ENCODE peak calls at places on chromosomes 7 and 10, in nine cellular contexts. One of them, this sample, is unnamed.

GRCh38 chr7:38630720-38631673 is at the start of gene AMPH:
- DNase-seq in mesenteric fat pad: no peak
- DNase-seq in upper lobe of right lung: no peak
- DNase-seq in GM12891: peak
- DNase-seq in osteocyte: peak
- DNase-seq in endodermal cell: peak
- DNase-seq in ACHN: peak
- DNase-seq in T-cell: no peak
- DNase-seq in T follicular helper cell: no peak
- DNase-seq in this sample: peak

GRCh38 chr7:144437370-144438191 is 34.1 kb upstream of the NOBOX start:
- DNase-seq in mesenteric fat pad: no peak
- DNase-seq in upper lobe of right lung: no peak
- DNase-seq in GM12891: peak
- DNase-seq in osteocyte: no peak
- DNase-seq in endodermal cell: peak
- DNase-seq in ACHN: peak
- DNase-seq in T-cell: peak
- DNase-seq in T follicular helper cell: peak
- DNase-seq in this sample: peak

GRCh38 chr10:6145414-6145978 is 56.7 kb downstream of the RBM17 start:
- DNase-seq in mesenteric fat pad: no peak
- DNase-seq in upper lobe of right lung: no peak
- DNase-seq in GM12891: no peak
- DNase-seq in osteocyte: no peak
- DNase-seq in endodermal cell: peak
- DNase-seq in ACHN: no peak
- DNase-seq in T-cell: no peak
- DNase-seq in T follicular helper cell: no peak
- DNase-seq in this sample: no peak

GRCh38 chr7:34675749-34676374 is 17.8 kb downstream of the NPSR1 start:
- DNase-seq in mesenteric fat pad: no peak
- DNase-seq in upper lobe of right lung: no peak
- DNase-seq in GM12891: no peak
- DNase-seq in osteocyte: no peak
- DNase-seq in endodermal cell: peak
- DNase-seq in ACHN: peak
- DNase-seq in T-cell: no peak
- DNase-seq in T follicular helper cell: no peak
- DNase-seq in this sample: no peak

GRCh38 chr7:85176197-85176596 is 10.7 kb downstream of the SEMA3D start:
- DNase-seq in mesenteric fat pad: no peak
- DNase-seq in upper lobe of right lung: no peak
- DNase-seq in GM12891: no peak
- DNase-seq in osteocyte: no peak
- DNase-seq in endodermal cell: no peak
- DNase-seq in ACHN: no peak
- DNase-seq in T-cell: no peak
- DNase-seq in T follicular helper cell: no peak
- DNase-seq in this sample: no peak

GRCh38 chr10:121553455-121553854 is 44.8 kb downstream of the FGFR2 start:
- DNase-seq in mesenteric fat pad: no peak
- DNase-seq in upper lobe of right lung: no peak
- DNase-seq in GM12891: no peak
- DNase-seq in osteocyte: no peak
- DNase-seq in endodermal cell: no peak
- DNase-seq in ACHN: no peak
- DNase-seq in T-cell: no peak
- DNase-seq in T follicular helper cell: no peak
- DNase-seq in this sample: peak

GRCh38 chr10:131494451-131494850 is 182.9 kb upstream of the TCERG1L start:
- DNase-seq in mesenteric fat pad: no peak
- DNase-seq in upper lobe of right lung: peak
- DNase-seq in GM12891: no peak
- DNase-seq in osteocyte: no peak
- DNase-seq in endodermal cell: no peak
- DNase-seq in ACHN: no peak
- DNase-seq in T-cell: no peak
- DNase-seq in T follicular helper cell: no peak
- DNase-seq in this sample: no peak

GRCh38 chr10:43120948-43121290 is 17.3 kb upstream of the CSGALNACT2 start:
- DNase-seq in mesenteric fat pad: peak
- DNase-seq in upper lobe of right lung: peak
- DNase-seq in GM12891: peak
- DNase-seq in osteocyte: peak
- DNase-seq in endodermal cell: no peak
- DNase-seq in ACHN: no peak
- DNase-seq in T-cell: peak
- DNase-seq in T follicular helper cell: no peak
- DNase-seq in this sample: no peak

GRCh38 chr7:23121175-23121574 is 15.6 kb downstream of the KLHL7 start:
- DNase-seq in mesenteric fat pad: no peak
- DNase-seq in upper lobe of right lung: no peak
- DNase-seq in GM12891: no peak
- DNase-seq in osteocyte: no peak
- DNase-seq in endodermal cell: no peak
- DNase-seq in ACHN: no peak
- DNase-seq in T-cell: no peak
- DNase-seq in T follicular helper cell: no peak
- DNase-seq in this sample: no peak

GRCh38 chr7:25032774-25033743 is 53.1 kb upstream of the OSBPL3 start:
- DNase-seq in mesenteric fat pad: no peak
- DNase-seq in upper lobe of right lung: no peak
- DNase-seq in GM12891: no peak
- DNase-seq in osteocyte: no peak
- DNase-seq in endodermal cell: no peak
- DNase-seq in ACHN: no peak
- DNase-seq in T-cell: no peak
- DNase-seq in T follicular helper cell: no peak
- DNase-seq in this sample: no peak

GRCh38 chr10:74067373-74068370 is 69.8 kb downstream of the VCL start:
- DNase-seq in mesenteric fat pad: no peak
- DNase-seq in upper lobe of right lung: no peak
- DNase-seq in GM12891: no peak
- DNase-seq in osteocyte: no peak
- DNase-seq in endodermal cell: no peak
- DNase-seq in ACHN: no peak
- DNase-seq in T-cell: no peak
- DNase-seq in T follicular helper cell: no peak
- DNase-seq in this sample: no peak

GRCh38 chr7:46208635-46209525 is 287.8 kb upstream of the IGFBP3 start:
- DNase-seq in mesenteric fat pad: no peak
- DNase-seq in upper lobe of right lung: no peak
- DNase-seq in GM12891: no peak
- DNase-seq in osteocyte: no peak
- DNase-seq in endodermal cell: no peak
- DNase-seq in ACHN: no peak
- DNase-seq in T-cell: no peak
- DNase-seq in T follicular helper cell: no peak
- DNase-seq in this sample: no peak

GRCh38 chr10:92699518-92700272 is 9.9 kb downstream of the HHEX start:
- DNase-seq in mesenteric fat pad: no peak
- DNase-seq in upper lobe of right lung: no peak
- DNase-seq in GM12891: no peak
- DNase-seq in osteocyte: no peak
- DNase-seq in endodermal cell: peak
- DNase-seq in ACHN: peak
- DNase-seq in T-cell: no peak
- DNase-seq in T follicular helper cell: no peak
- DNase-seq in this sample: no peak

GRCh38 chr7:13181221-13181620 is 493.8 kb downstream of the ARL4A start:
- DNase-seq in mesenteric fat pad: no peak
- DNase-seq in upper lobe of right lung: no peak
- DNase-seq in GM12891: no peak
- DNase-seq in osteocyte: no peak
- DNase-seq in endodermal cell: no peak
- DNase-seq in ACHN: no peak
- DNase-seq in T-cell: no peak
- DNase-seq in T follicular helper cell: no peak
- DNase-seq in this sample: peak

GRCh38 chr10:21953585-21954057 is 49.9 kb downstream of the DNAJC1 start:
- DNase-seq in mesenteric fat pad: no peak
- DNase-seq in upper lobe of right lung: no peak
- DNase-seq in GM12891: peak
- DNase-seq in osteocyte: no peak
- DNase-seq in endodermal cell: no peak
- DNase-seq in ACHN: peak
- DNase-seq in T-cell: no peak
- DNase-seq in T follicular helper cell: no peak
- DNase-seq in this sample: peak

GRCh38 chr10:49398000-49398861 is 2.3 kb upstream of the DRGX start:
- DNase-seq in mesenteric fat pad: no peak
- DNase-seq in upper lobe of right lung: peak
- DNase-seq in GM12891: peak
- DNase-seq in osteocyte: peak
- DNase-seq in endodermal cell: peak
- DNase-seq in ACHN: peak
- DNase-seq in T-cell: peak
- DNase-seq in T follicular helper cell: peak
- DNase-seq in this sample: no peak

GRCh38 chr10:73771722-73772279 is 10.0 kb upstream of the CHCHD1 start:
- DNase-seq in mesenteric fat pad: no peak
- DNase-seq in upper lobe of right lung: peak
- DNase-seq in GM12891: no peak
- DNase-seq in osteocyte: no peak
- DNase-seq in endodermal cell: peak
- DNase-seq in ACHN: peak
- DNase-seq in T-cell: peak
- DNase-seq in T follicular helper cell: peak
- DNase-seq in this sample: peak

GRCh38 chr7:74405191-74405898 is 48.4 kb upstream of the GTF2IRD1 start:
- DNase-seq in mesenteric fat pad: no peak
- DNase-seq in upper lobe of right lung: no peak
- DNase-seq in GM12891: no peak
- DNase-seq in osteocyte: no peak
- DNase-seq in endodermal cell: peak
- DNase-seq in ACHN: peak
- DNase-seq in T-cell: no peak
- DNase-seq in T follicular helper cell: no peak
- DNase-seq in this sample: peak

GRCh38 chr10:77637474-77637985 is at the start of gene KCNMA1:
- DNase-seq in mesenteric fat pad: peak
- DNase-seq in upper lobe of right lung: peak
- DNase-seq in GM12891: no peak
- DNase-seq in osteocyte: no peak
- DNase-seq in endodermal cell: peak
- DNase-seq in ACHN: peak
- DNase-seq in T-cell: no peak
- DNase-seq in T follicular helper cell: no peak
- DNase-seq in this sample: peak

GRCh38 chr10:103504181-103504783 is 10.8 kb downstream of the NEURL1 start:
- DNase-seq in mesenteric fat pad: peak
- DNase-seq in upper lobe of right lung: peak
- DNase-seq in GM12891: no peak
- DNase-seq in osteocyte: no peak
- DNase-seq in endodermal cell: peak
- DNase-seq in ACHN: peak
- DNase-seq in T-cell: no peak
- DNase-seq in T follicular helper cell: no peak
- DNase-seq in this sample: no peak

GRCh38 chr10:101829561-101830315 is 11.5 kb upstream of the OGA start:
- DNase-seq in mesenteric fat pad: peak
- DNase-seq in upper lobe of right lung: peak
- DNase-seq in GM12891: peak
- DNase-seq in osteocyte: no peak
- DNase-seq in endodermal cell: peak
- DNase-seq in ACHN: no peak
- DNase-seq in T-cell: peak
- DNase-seq in T follicular helper cell: peak
- DNase-seq in this sample: peak

GRCh38 chr10:110548002-110548401 is 19.5 kb upstream of the SMC3 start:
- DNase-seq in mesenteric fat pad: no peak
- DNase-seq in upper lobe of right lung: no peak
- DNase-seq in GM12891: no peak
- DNase-seq in osteocyte: no peak
- DNase-seq in endodermal cell: peak
- DNase-seq in ACHN: no peak
- DNase-seq in T-cell: no peak
- DNase-seq in T follicular helper cell: no peak
- DNase-seq in this sample: no peak